ENCODE peak calls at places on chromosomes 7 and 10, in five cellular contexts. One of them, this sample, is unnamed.

GRCh38 chr7:8211725-8212096 is 50.3 kb downstream of the ICA1 start:
- DNase-seq in transverse colon: no peak
- DNase-seq in tibial nerve: no peak
- DNase-seq in IMR-90: no peak
- DNase-seq in stomach: no peak
- DNase-seq in this sample: no peak

GRCh38 chr10:69043931-69044531 is 43.9 kb upstream of the SRGN start:
- DNase-seq in stomach: no peak
- DNase-seq in IMR-90: no peak
- DNase-seq in tibial nerve: no peak
- DNase-seq in transverse colon: no peak
- DNase-seq in this sample: no peak

GRCh38 chr7:111029574-111030357 is 61.2 kb upstream of the LRRN3 start:
- DNase-seq in tibial nerve: peak; percentile 74
- DNase-seq in stomach: no peak
- DNase-seq in IMR-90: peak; percentile 17
- DNase-seq in transverse colon: peak; percentile 8
- DNase-seq in this sample: peak; percentile 71

GRCh38 chr10:82576093-82576492 is 701.1 kb downstream of the NRG3 start:
- DNase-seq in stomach: no peak
- DNase-seq in transverse colon: no peak
- DNase-seq in IMR-90: no peak
- DNase-seq in tibial nerve: no peak
- DNase-seq in this sample: no peak

GRCh38 chr7:116713918-116714317 is 41.9 kb downstream of the MET start:
- DNase-seq in transverse colon: no peak
- DNase-seq in IMR-90: peak; percentile 88
- DNase-seq in stomach: no peak
- DNase-seq in tibial nerve: no peak
- DNase-seq in this sample: no peak

GRCh38 chr7:156608176-156608478 is 32.4 kb upstream of the RNF32 start:
- DNase-seq in stomach: no peak
- DNase-seq in IMR-90: no peak
- DNase-seq in transverse colon: no peak
- DNase-seq in tibial nerve: no peak
- DNase-seq in this sample: peak; percentile 33

GRCh38 chr7:155509725-155510551 is 36.4 kb downstream of the CNPY1 start:
- DNase-seq in stomach: no peak
- DNase-seq in transverse colon: no peak
- DNase-seq in tibial nerve: no peak
- DNase-seq in IMR-90: no peak
- DNase-seq in this sample: no peak

GRCh38 chr7:27605689-27606269 is 56.9 kb downstream of the HIBADH start:
- DNase-seq in tibial nerve: peak; percentile 6
- DNase-seq in IMR-90: peak; percentile 52
- DNase-seq in transverse colon: no peak
- DNase-seq in stomach: no peak
- DNase-seq in this sample: no peak

GRCh38 chr10:133391249-133391635 is 2.7 kb upstream of the MTG1 start:
- DNase-seq in transverse colon: no peak
- DNase-seq in IMR-90: no peak
- DNase-seq in tibial nerve: no peak
- DNase-seq in stomach: no peak
- DNase-seq in this sample: no peak

GRCh38 chr7:6643915-6644625 is 7.0 kb downstream of the ZNF316 start:
- DNase-seq in tibial nerve: no peak
- DNase-seq in stomach: no peak
- DNase-seq in IMR-90: no peak
- DNase-seq in transverse colon: no peak
- DNase-seq in this sample: no peak

GRCh38 chr10:84497978-84498377 is 169.6 kb downstream of the CCSER2 start:
- DNase-seq in transverse colon: no peak
- DNase-seq in IMR-90: no peak
- DNase-seq in tibial nerve: no peak
- DNase-seq in stomach: no peak
- DNase-seq in this sample: no peak

GRCh38 chr10:48251525-48252353 is 22.8 kb downstream of the FRMPD2 start:
- DNase-seq in IMR-90: no peak
- DNase-seq in stomach: peak; percentile 56
- DNase-seq in tibial nerve: no peak
- DNase-seq in transverse colon: peak; percentile 16
- DNase-seq in this sample: peak; percentile 11

GRCh38 chr7:9507281-9507680 is 1073.9 kb downstream of the NXPH1 start:
- DNase-seq in transverse colon: no peak
- DNase-seq in stomach: no peak
- DNase-seq in tibial nerve: no peak
- DNase-seq in IMR-90: no peak
- DNase-seq in this sample: no peak

GRCh38 chr7:83520706-83521105 is 128.2 kb downstream of the SEMA3E start:
- DNase-seq in stomach: no peak
- DNase-seq in transverse colon: no peak
- DNase-seq in tibial nerve: no peak
- DNase-seq in IMR-90: no peak
- DNase-seq in this sample: no peak

GRCh38 chr10:125868372-125868975 is 12.6 kb downstream of the DHX32 start:
- DNase-seq in tibial nerve: peak; percentile 13
- DNase-seq in transverse colon: peak; percentile 16
- DNase-seq in stomach: no peak
- DNase-seq in IMR-90: peak; percentile 65
- DNase-seq in this sample: no peak

DNA sequence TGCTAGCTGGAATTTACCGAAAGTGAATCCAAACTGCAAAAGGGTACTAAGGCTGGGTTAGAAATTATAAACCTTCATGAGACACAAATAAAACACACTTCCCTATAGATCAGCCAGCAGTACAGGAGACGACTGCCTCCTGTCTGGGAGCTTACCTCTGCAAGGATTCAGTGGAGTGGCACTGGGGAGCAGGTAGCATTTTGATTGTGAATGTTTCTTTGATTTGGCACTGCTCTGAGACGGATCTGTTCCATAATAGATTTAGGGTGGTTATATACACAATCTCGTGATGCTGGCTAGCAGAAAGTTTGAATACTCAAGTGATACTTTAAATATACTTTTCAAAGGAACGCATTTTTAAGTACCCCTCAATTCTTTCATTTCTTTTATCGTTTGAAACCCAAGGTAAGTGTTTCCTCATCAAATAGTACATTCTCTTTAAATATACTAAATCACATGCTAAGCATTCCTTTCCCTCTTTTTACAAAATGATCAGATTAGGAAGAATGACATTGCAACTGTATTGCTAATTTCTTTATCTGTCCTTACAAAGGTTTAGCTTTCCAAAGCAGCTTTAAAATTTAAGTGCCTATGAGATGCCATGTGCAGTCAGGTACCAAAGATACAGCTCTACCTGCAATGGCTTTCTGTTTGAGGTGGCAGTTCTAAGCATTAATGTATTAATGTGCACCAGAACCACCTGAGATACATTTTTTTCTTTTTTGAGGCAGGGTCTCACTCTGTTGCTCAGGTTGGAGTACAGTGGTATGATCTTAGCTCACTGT is 20.6 kb upstream of the CHCHD3 start:
- DNase-seq in stomach: no peak
- DNase-seq in tibial nerve: no peak
- DNase-seq in IMR-90: no peak
- DNase-seq in transverse colon: no peak
- DNase-seq in this sample: no peak
- H3K27me3 ChIP-seq in stomach: peaks cover under 1% of the 10 kb centered on the region
- H3K27me3 ChIP-seq in tibial nerve: no peaks in the 10 kb centered on the region
- H3K27me3 ChIP-seq in IMR-90: peaks cover 10% of the 10 kb centered on the region
- H3K27me3 ChIP-seq in transverse colon: no peaks in the 10 kb centered on the region
- H3K27me3 ChIP-seq in this sample: no peaks in the 10 kb centered on the region

GRCh38 chr7:951881-952547 is 2.5 kb downstream of the ADAP1 start:
- DNase-seq in IMR-90: no peak
- DNase-seq in stomach: no peak
- DNase-seq in tibial nerve: no peak
- DNase-seq in transverse colon: peak; percentile 7
- DNase-seq in this sample: no peak

GRCh38 chr7:956031-956430 is 1.6 kb upstream of the ADAP1 start:
- DNase-seq in IMR-90: no peak
- DNase-seq in transverse colon: peak; percentile 5
- DNase-seq in stomach: no peak
- DNase-seq in tibial nerve: no peak
- DNase-seq in this sample: no peak

GRCh38 chr7:954330-955238 is at the start of gene ADAP1:
- DNase-seq in tibial nerve: no peak
- DNase-seq in transverse colon: peak; percentile 62
- DNase-seq in stomach: peak; percentile 66
- DNase-seq in IMR-90: peak; percentile 47
- DNase-seq in this sample: no peak

GRCh38 chr7:952548-953441 is 1.7 kb downstream of the ADAP1 start:
- DNase-seq in IMR-90: no peak
- DNase-seq in stomach: no peak
- DNase-seq in transverse colon: peak; percentile 9
- DNase-seq in tibial nerve: no peak
- DNase-seq in this sample: no peak

DNA sequence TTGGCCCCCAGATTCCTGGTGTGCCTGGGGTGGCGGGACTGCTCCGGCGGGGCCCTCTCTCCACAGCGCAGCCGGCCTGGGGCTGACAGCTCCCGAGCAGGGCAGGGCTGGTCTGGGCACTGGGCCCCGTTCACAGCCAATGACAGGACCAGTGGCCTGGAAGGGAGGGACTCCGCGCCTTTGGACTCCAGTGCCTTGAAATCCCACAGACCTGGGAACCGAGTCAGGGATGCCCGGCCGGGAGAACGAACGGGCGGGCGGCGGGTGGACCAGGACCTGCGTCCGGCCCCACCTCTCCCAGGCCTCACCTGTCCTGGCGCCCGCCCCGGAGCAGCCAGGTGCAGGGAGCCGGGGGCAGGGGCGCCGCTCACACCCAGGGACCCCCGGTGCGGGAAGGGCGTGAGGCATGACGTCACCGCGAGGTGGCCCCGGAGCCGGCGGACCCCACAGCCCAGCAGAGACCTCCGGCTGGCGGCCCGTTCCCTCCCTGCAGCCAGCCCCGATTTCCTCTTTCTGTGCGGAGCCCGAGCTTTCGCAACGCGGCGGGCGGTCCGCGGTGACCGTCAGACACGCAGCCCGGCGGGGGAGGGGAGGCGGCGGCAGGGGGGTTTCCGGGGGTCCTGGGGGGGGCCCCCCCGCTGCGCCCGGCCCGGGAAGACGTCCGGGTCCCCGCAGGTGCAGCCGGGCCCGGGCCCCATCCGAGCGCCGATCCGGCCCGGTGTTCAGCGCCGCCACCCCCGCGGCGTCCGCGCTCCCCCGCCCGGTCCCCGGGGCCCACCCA is 743 bp downstream of the ADAP1 start:
- DNase-seq in IMR-90: peak; percentile 17
- DNase-seq in tibial nerve: no peak
- DNase-seq in stomach: peak; percentile 76
- DNase-seq in transverse colon: peak; percentile 83
- DNase-seq in this sample: peak; percentile 73
- TF ChIP-seq POLR2A in IMR-90: no peak
- TF ChIP-seq POLR2A in tibial nerve: no peak
- TF ChIP-seq POLR2A in stomach: no peak
- TF ChIP-seq POLR2A in transverse colon: peak; percentile 93
- TF ChIP-seq POLR2A in this sample: no peak

DNA sequence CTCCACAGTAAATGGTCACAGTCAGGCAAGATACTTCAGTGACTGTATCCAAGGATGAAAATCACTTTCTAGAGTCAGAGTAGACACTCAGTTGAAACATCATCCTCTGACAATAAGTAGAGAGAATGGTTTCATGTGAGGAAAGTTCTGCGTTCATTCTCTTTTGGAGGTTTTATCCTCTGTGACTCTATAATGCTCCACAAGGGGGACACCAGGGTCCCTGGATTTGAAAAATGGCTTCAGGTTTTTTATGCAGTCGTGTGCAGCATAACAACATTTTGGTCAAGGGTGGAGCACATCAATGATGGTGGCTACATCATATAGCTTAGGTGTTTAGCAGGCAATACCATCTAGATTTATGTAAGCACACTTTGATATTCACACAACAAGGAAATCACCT is 40.4 kb downstream of the TMEM168 start:
- DNase-seq in tibial nerve: no peak
- DNase-seq in IMR-90: no peak
- DNase-seq in stomach: no peak
- DNase-seq in transverse colon: no peak
- DNase-seq in this sample: no peak
- TF ChIP-seq CTCF in tibial nerve: no peak
- TF ChIP-seq CTCF in IMR-90: no peak
- TF ChIP-seq CTCF in stomach: no peak
- TF ChIP-seq CTCF in transverse colon: no peak
- TF ChIP-seq CTCF in this sample: no peak

DNA sequence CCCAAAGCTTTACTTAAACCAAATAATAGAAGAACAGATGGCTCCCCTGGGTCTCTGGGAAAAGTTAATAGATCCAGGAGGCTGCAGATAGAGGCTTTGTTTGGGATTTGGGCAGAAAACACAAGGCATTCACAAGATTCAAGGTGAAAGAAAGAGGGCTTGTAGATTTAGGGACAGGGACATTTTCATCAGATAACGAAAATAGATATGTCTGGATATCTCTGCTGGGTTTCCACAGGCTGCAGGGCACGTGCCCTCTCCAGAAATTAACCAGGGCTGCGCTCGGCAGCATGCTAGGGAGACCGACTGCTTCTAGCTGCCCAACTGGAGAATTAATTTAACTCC is 14.9 kb downstream of the CARD11 start:
- DNase-seq in tibial nerve: no peak
- DNase-seq in transverse colon: no peak
- DNase-seq in stomach: no peak
- DNase-seq in IMR-90: no peak
- DNase-seq in this sample: no peak
- H3K27me3 ChIP-seq in tibial nerve: no peaks in the 10 kb centered on the region
- H3K27me3 ChIP-seq in transverse colon: peaks cover 13% of the 10 kb centered on the region
- H3K27me3 ChIP-seq in stomach: peaks cover 21% of the 10 kb centered on the region
- H3K27me3 ChIP-seq in IMR-90: no peaks in the 10 kb centered on the region
- H3K27me3 ChIP-seq in this sample: no peaks in the 10 kb centered on the region

GRCh38 chr10:102674566-102674965 is 30.3 kb downstream of the TRIM8 start:
- DNase-seq in tibial nerve: no peak
- DNase-seq in IMR-90: no peak
- DNase-seq in stomach: no peak
- DNase-seq in transverse colon: no peak
- DNase-seq in this sample: no peak

GRCh38 chr10:102673961-102674511 is 29.8 kb downstream of the TRIM8 start:
- DNase-seq in IMR-90: peak; percentile 75
- DNase-seq in tibial nerve: peak; percentile 60
- DNase-seq in transverse colon: peak; percentile 47
- DNase-seq in stomach: peak; percentile 44
- DNase-seq in this sample: peak; percentile 86

GRCh38 chr10:102676916-102677315 is 32.6 kb downstream of the TRIM8 start:
- DNase-seq in IMR-90: no peak
- DNase-seq in tibial nerve: no peak
- DNase-seq in stomach: no peak
- DNase-seq in transverse colon: no peak
- DNase-seq in this sample: no peak

GRCh38 chr10:102675887-102676616 is 31.8 kb downstream of the TRIM8 start:
- DNase-seq in stomach: no peak
- DNase-seq in tibial nerve: no peak
- DNase-seq in IMR-90: peak; percentile 98
- DNase-seq in transverse colon: no peak
- DNase-seq in this sample: peak; percentile 73

GRCh38 chr10:102675151-102675886 is 31.0 kb downstream of the TRIM8 start:
- DNase-seq in stomach: no peak
- DNase-seq in IMR-90: no peak
- DNase-seq in tibial nerve: no peak
- DNase-seq in transverse colon: no peak
- DNase-seq in this sample: no peak
- TF ChIP-seq POLR2A in stomach: no peak
- TF ChIP-seq POLR2A in IMR-90: no peak
- TF ChIP-seq POLR2A in tibial nerve: no peak
- TF ChIP-seq POLR2A in transverse colon: no peak
- TF ChIP-seq POLR2A in this sample: no peak